ENCODE peak calls at places on chromosomes 4 and X, in four cellular contexts. One of them, this sample, is unnamed.

GRCh38 chr4:180900781-180901180 is 1342.4 kb upstream of the TENM3 start:
- DNase-seq in mesenchymal stem cell: no peak
- DNase-seq in neuronal stem cell: no peak
- DNase-seq in H1: no peak
- DNase-seq in this sample: peak

GRCh38 chrX:150779367-150779766 is 86.2 kb downstream of the MTMR1 start:
- DNase-seq in mesenchymal stem cell: no peak
- DNase-seq in neuronal stem cell: no peak
- DNase-seq in H1: no peak
- DNase-seq in this sample: no peak

GRCh38 chr4:98728871-98729270 is 70.5 kb upstream of the TSPAN5 start:
- DNase-seq in mesenchymal stem cell: no peak
- DNase-seq in neuronal stem cell: no peak
- DNase-seq in H1: no peak
- DNase-seq in this sample: no peak

GRCh38 chrX:25004485-25005032 is 11.2 kb downstream of the ARX start:
- DNase-seq in mesenchymal stem cell: no peak
- DNase-seq in neuronal stem cell: no peak
- DNase-seq in H1: no peak
- DNase-seq in this sample: no peak

GRCh38 chr4:139558235-139559094 is 2.4 kb upstream of the SETD7 start:
- DNase-seq in mesenchymal stem cell: peak
- DNase-seq in neuronal stem cell: no peak
- DNase-seq in H1: no peak
- DNase-seq in this sample: no peak

GRCh38 chr4:161990721-161991120 is 173.1 kb downstream of the FSTL5 start:
- DNase-seq in mesenchymal stem cell: no peak
- DNase-seq in neuronal stem cell: no peak
- DNase-seq in H1: no peak
- DNase-seq in this sample: no peak

GRCh38 chr4:1981251-1982055 is 27.3 kb downstream of the NELFA start:
- DNase-seq in mesenchymal stem cell: no peak
- DNase-seq in neuronal stem cell: no peak
- DNase-seq in H1: no peak
- DNase-seq in this sample: no peak

GRCh38 chrX:7131621-7132020 is 15.9 kb upstream of the STS start:
- DNase-seq in mesenchymal stem cell: no peak
- DNase-seq in neuronal stem cell: no peak
- DNase-seq in H1: no peak
- DNase-seq in this sample: no peak

GRCh38 chr4:98150092-98150761 is 7.0 kb upstream of the STPG2 start:
- DNase-seq in mesenchymal stem cell: no peak
- DNase-seq in neuronal stem cell: no peak
- DNase-seq in H1: no peak
- DNase-seq in this sample: no peak

GRCh38 chr4:150402968-150403367 is 179.0 kb upstream of the MAB21L2 start:
- DNase-seq in mesenchymal stem cell: no peak
- DNase-seq in neuronal stem cell: no peak
- DNase-seq in H1: no peak
- DNase-seq in this sample: no peak

GRCh38 chrX:18951032-18951431 is 32.9 kb downstream of the PHKA2 start:
- DNase-seq in mesenchymal stem cell: no peak
- DNase-seq in neuronal stem cell: no peak
- DNase-seq in H1: no peak
- DNase-seq in this sample: no peak

GRCh38 chr4:37803348-37803973 is 23.0 kb upstream of the PGM2 start:
- DNase-seq in mesenchymal stem cell: peak
- DNase-seq in neuronal stem cell: no peak
- DNase-seq in H1: no peak
- DNase-seq in this sample: no peak

GRCh38 chr4:124037236-124037635 is 640.6 kb downstream of the SPRY1 start:
- DNase-seq in mesenchymal stem cell: no peak
- DNase-seq in neuronal stem cell: no peak
- DNase-seq in H1: no peak
- DNase-seq in this sample: no peak

GRCh38 chr4:141503260-141503659 is 133.1 kb upstream of the IL15 start:
- DNase-seq in mesenchymal stem cell: no peak
- DNase-seq in neuronal stem cell: no peak
- DNase-seq in H1: no peak
- DNase-seq in this sample: no peak

GRCh38 chrX:42248226-42248625 is 324.9 kb upstream of the CASK start:
- DNase-seq in mesenchymal stem cell: no peak
- DNase-seq in neuronal stem cell: no peak
- DNase-seq in H1: no peak
- DNase-seq in this sample: peak

GRCh38 chr4:8202526-8203375 is 3.7 kb downstream of the SH3TC1 start:
- DNase-seq in mesenchymal stem cell: no peak
- DNase-seq in neuronal stem cell: no peak
- DNase-seq in H1: no peak
- DNase-seq in this sample: no peak

GRCh38 chr4:155953151-155954117 is at the start of gene CTSO:
- DNase-seq in mesenchymal stem cell: peak
- DNase-seq in neuronal stem cell: peak
- DNase-seq in H1: no peak
- DNase-seq in this sample: peak

GRCh38 chr4:171891038-171891437 is 77.8 kb downstream of the GALNTL6 start:
- DNase-seq in mesenchymal stem cell: no peak
- DNase-seq in neuronal stem cell: no peak
- DNase-seq in H1: no peak
- DNase-seq in this sample: no peak

GRCh38 chr4:35925806-35926205 is 318.5 kb downstream of the ARAP2 start:
- DNase-seq in mesenchymal stem cell: no peak
- DNase-seq in neuronal stem cell: no peak
- DNase-seq in H1: no peak
- DNase-seq in this sample: no peak

GRCh38 chr4:11397146-11397545 is 31.5 kb downstream of the HS3ST1 start:
- DNase-seq in mesenchymal stem cell: no peak
- DNase-seq in neuronal stem cell: no peak
- DNase-seq in H1: no peak
- DNase-seq in this sample: peak

GRCh38 chr4:73527196-73527595 is 45.7 kb downstream of the AFM start:
- DNase-seq in mesenchymal stem cell: no peak
- DNase-seq in neuronal stem cell: no peak
- DNase-seq in H1: no peak
- DNase-seq in this sample: no peak

GRCh38 chrX:155086202-155086840 is 15.0 kb downstream of the BRCC3 start:
- DNase-seq in mesenchymal stem cell: peak
- DNase-seq in neuronal stem cell: no peak
- DNase-seq in H1: peak
- DNase-seq in this sample: peak

GRCh38 chr4:182537031-182537617 is 293.9 kb downstream of the TENM3 start:
- DNase-seq in mesenchymal stem cell: no peak
- DNase-seq in neuronal stem cell: no peak
- DNase-seq in H1: no peak
- DNase-seq in this sample: peak

GRCh38 chr4:153564630-153565525 is 98.7 kb downstream of the TMEM131L start:
- DNase-seq in mesenchymal stem cell: peak
- DNase-seq in neuronal stem cell: peak
- DNase-seq in H1: no peak
- DNase-seq in this sample: no peak

GRCh38 chr4:121360496-121360895 is 20.3 kb downstream of the QRFPR start:
- DNase-seq in mesenchymal stem cell: no peak
- DNase-seq in neuronal stem cell: no peak
- DNase-seq in H1: no peak
- DNase-seq in this sample: no peak

GRCh38 chr4:1380368-1381151 is 25.7 kb downstream of the NKX1-1 start:
- DNase-seq in mesenchymal stem cell: no peak
- DNase-seq in neuronal stem cell: no peak
- DNase-seq in H1: no peak
- DNase-seq in this sample: no peak

GRCh38 chr4:1991596-1992434 is 17.0 kb downstream of the NELFA start:
- DNase-seq in mesenchymal stem cell: no peak
- DNase-seq in neuronal stem cell: no peak
- DNase-seq in H1: no peak
- DNase-seq in this sample: no peak

GRCh38 chr4:78056265-78057129 is 626 bp upstream of the FRAS1 start:
- DNase-seq in mesenchymal stem cell: peak
- DNase-seq in neuronal stem cell: peak
- DNase-seq in H1: no peak
- DNase-seq in this sample: peak

GRCh38 chr4:74793757-74794340 is 474 bp downstream of the BTC start:
- DNase-seq in mesenchymal stem cell: peak
- DNase-seq in neuronal stem cell: peak
- DNase-seq in H1: peak
- DNase-seq in this sample: peak

GRCh38 chr4:151099976-151100417 is 569 bp downstream of the RPS3A start:
- DNase-seq in mesenchymal stem cell: no peak
- DNase-seq in neuronal stem cell: no peak
- DNase-seq in H1: no peak
- DNase-seq in this sample: peak

GRCh38 chrX:67721321-67721720 is 177.5 kb downstream of the AR start:
- DNase-seq in mesenchymal stem cell: no peak
- DNase-seq in neuronal stem cell: no peak
- DNase-seq in H1: no peak
- DNase-seq in this sample: no peak

GRCh38 chrX:112048707-112049106 is 33.9 kb downstream of the TRPC5 start:
- DNase-seq in mesenchymal stem cell: no peak
- DNase-seq in neuronal stem cell: no peak
- DNase-seq in H1: no peak
- DNase-seq in this sample: peak

GRCh38 chr4:10106421-10107039 is 10.1 kb downstream of the WDR1 start:
- DNase-seq in mesenchymal stem cell: peak
- DNase-seq in neuronal stem cell: no peak
- DNase-seq in H1: no peak
- DNase-seq in this sample: peak

GRCh38 chrX:63560601-63561218 is 209.6 kb upstream of the SPIN4 start:
- DNase-seq in mesenchymal stem cell: peak
- DNase-seq in neuronal stem cell: peak
- DNase-seq in H1: peak
- DNase-seq in this sample: peak

GRCh38 chr4:142406051-142406549 is 440.0 kb downstream of the INPP4B start:
- DNase-seq in mesenchymal stem cell: no peak
- DNase-seq in neuronal stem cell: no peak
- DNase-seq in H1: no peak
- DNase-seq in this sample: peak

DNA sequence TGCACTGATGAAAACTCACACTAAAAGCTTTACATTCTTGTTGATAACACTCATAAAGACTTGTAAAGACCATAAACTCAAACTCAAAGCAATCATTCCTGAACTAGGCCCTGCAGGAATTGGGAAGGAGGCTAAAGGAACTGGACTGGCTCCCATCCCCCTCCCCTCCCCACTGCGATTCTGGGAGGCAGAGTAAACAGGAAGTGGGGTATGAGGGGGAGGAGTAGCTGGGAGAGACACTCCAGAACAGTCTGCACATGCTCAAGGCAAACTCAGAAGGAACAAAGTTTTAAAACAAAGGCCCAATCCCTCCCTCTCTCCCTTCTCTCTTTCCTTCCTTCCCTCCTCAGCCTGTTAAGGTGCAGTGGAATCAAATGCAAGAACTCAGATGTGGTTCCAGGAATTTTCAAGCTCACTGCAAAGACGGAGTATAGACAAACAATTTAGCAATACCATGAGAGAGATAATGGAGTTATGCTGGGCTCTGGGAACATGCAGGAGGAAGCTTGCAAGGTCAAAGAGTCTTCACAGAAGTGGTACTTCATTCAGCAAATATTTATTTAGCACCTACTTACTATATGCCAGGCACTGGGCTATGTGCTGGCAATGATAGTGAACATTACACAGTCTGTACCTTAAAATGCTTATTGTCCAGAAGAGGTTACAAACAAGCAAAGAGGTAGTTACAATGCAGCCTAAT is 15.9 kb downstream of the MID1IP1 start:
- DNase-seq in mesenchymal stem cell: peak
- DNase-seq in neuronal stem cell: no peak
- DNase-seq in H1: no peak
- DNase-seq in this sample: no peak
- H2BK12ac ChIP-seq in mesenchymal stem cell: no peak
- H2BK12ac ChIP-seq in neuronal stem cell: no peak
- H2BK12ac ChIP-seq in H1: peak
- H2BK12ac ChIP-seq in this sample: no peak

GRCh38 chrX:107205770-107206696 is at the start of the genes DNAAF6 and NUP62CL:
- DNase-seq in mesenchymal stem cell: peak
- DNase-seq in neuronal stem cell: peak
- DNase-seq in H1: peak
- DNase-seq in this sample: peak
- H2BK120ac ChIP-seq in mesenchymal stem cell: no peak
- H2BK120ac ChIP-seq in neuronal stem cell: no peak
- H2BK120ac ChIP-seq in H1: no peak
- H2BK120ac ChIP-seq in this sample: no peak

GRCh38 chr4:168812806-168813205 is 197.2 kb downstream of the CBR4 start:
- DNase-seq in mesenchymal stem cell: no peak
- DNase-seq in neuronal stem cell: no peak
- DNase-seq in H1: no peak
- DNase-seq in this sample: no peak

GRCh38 chr4:168811207-168811606 is 198.8 kb downstream of the CBR4 start:
- DNase-seq in mesenchymal stem cell: no peak
- DNase-seq in neuronal stem cell: no peak
- DNase-seq in H1: no peak
- DNase-seq in this sample: peak

GRCh38 chr4:168815373-168816345 is 194.4 kb downstream of the CBR4 start:
- DNase-seq in mesenchymal stem cell: peak
- DNase-seq in neuronal stem cell: peak
- DNase-seq in H1: no peak
- DNase-seq in this sample: no peak

GRCh38 chr4:168817418-168817817 is 192.6 kb downstream of the CBR4 start:
- DNase-seq in mesenchymal stem cell: no peak
- DNase-seq in neuronal stem cell: no peak
- DNase-seq in H1: no peak
- DNase-seq in this sample: no peak

GRCh38 chr4:168811793-168812651 is 198.0 kb downstream of the CBR4 start:
- DNase-seq in mesenchymal stem cell: peak
- DNase-seq in neuronal stem cell: no peak
- DNase-seq in H1: no peak
- DNase-seq in this sample: peak
- H3K4me3 ChIP-seq in mesenchymal stem cell: no peak
- H3K4me3 ChIP-seq in neuronal stem cell: no peak
- H3K4me3 ChIP-seq in H1: no peak
- H3K4me3 ChIP-seq in this sample: no peak

DNA sequence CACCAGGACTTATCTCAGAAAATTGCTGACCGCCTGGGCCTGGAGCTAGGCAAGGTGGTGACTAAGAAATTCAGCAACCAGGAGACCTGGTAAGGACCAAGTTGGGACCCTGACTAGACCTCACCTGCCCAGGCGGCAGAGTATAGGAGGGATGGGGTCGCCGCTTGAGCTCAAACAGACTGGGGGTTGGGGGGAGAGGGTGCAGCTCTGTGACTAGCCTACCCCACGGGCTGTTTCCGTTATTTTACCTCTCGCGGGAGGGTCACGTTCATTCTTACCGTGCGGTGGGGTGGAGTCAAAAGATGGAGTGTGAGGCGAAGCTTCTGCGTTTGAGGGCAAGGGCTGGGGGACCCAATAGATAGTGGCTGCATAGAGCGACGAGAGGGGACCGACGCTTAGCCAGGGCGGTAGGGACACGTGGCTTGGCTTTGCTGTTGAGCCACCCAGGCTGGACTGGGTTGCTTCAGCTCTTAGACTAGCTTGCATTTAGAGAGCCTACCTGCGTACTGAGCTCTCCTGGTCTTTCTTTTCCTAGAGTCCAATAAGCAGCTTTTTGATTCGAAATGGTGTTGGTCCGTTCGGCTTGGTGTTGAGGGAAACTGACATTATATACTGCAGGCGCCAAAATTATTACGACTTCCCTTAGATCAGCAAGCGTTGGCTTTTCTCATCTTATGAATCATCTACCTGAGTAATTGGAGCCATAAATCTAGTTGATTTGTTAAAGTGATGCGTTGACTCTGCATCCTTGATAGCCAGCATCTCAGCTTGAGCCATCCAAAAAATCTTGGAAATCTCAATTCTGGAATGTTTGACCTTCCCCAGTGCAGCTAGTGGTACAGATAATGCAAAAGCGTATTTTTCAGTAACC is 587 bp downstream of the PRPS1 start:
- DNase-seq in mesenchymal stem cell: peak
- DNase-seq in neuronal stem cell: no peak
- DNase-seq in H1: no peak
- DNase-seq in this sample: peak
- H2BK12ac ChIP-seq in mesenchymal stem cell: no peak
- H2BK12ac ChIP-seq in neuronal stem cell: no peak
- H2BK12ac ChIP-seq in H1: peak
- H2BK12ac ChIP-seq in this sample: no peak